ENCODE peak calls at places on chromosomes 5 and 9, in seven cellular contexts. Y, U, D, E, N, F and V are unnamed samples.

GRCh38 chr9:26685857-26686256 is 206.7 kb downstream of the CAAP1 start:
- DNase-seq in Y (no peak), U (no peak), D (no peak), E (no peak), N (no peak), F (no peak), V (no peak)

GRCh38 chr5:9375756-9376155 is 170.1 kb downstream of the SEMA5A start:
- DNase-seq in Y (no peak), U (no peak), D (no peak), E (no peak), N (no peak), F (no peak), V (no peak)

GRCh38 chr5:39013938-39014337 is 60.3 kb downstream of the RICTOR start:
- DNase-seq in Y (no peak), U (no peak), D (no peak), E (no peak), N (no peak), F (no peak), V (no peak)

GRCh38 chr5:82753374-82753773 is 323.8 kb downstream of the TMEM167A start:
- DNase-seq in Y (no peak), U (no peak), D (no peak), E (no peak), N (no peak), F (no peak), V (no peak)

GRCh38 chr9:98117984-98118639 is 910 bp downstream of the TRIM14 start:
- DNase-seq in Y (no peak), U (peak), D (peak), E (no peak), N (peak), F (peak), V (no peak)

GRCh38 chr5:16179511-16179935 is at the start of gene MARCHF11:
- DNase-seq in Y (no peak), U (no peak), D (no peak), E (no peak), N (no peak), F (peak), V (no peak)

GRCh38 chr9:3698531-3698930 is 172.7 kb upstream of the RFX3 start:
- DNase-seq in Y (no peak), U (no peak), D (no peak), E (no peak), N (no peak), F (no peak), V (no peak)

GRCh38 chr9:8400378-8400777 is 600.8 kb upstream of the DMAC1 start:
- DNase-seq in Y (no peak), U (no peak), D (no peak), E (no peak), N (no peak), F (no peak), V (no peak)

GRCh38 chr5:177105546-177106476 is 19.1 kb downstream of the FGFR4 start:
- DNase-seq in Y (no peak), U (no peak), D (no peak), E (no peak), N (no peak), F (no peak), V (no peak)

GRCh38 chr9:84170521-84171141 is 169.9 kb downstream of the SLC28A3 start:
- DNase-seq in Y (no peak), U (no peak), D (no peak), E (peak), N (peak), F (peak), V (peak)

GRCh38 chr9:23643656-23644258 is 182.3 kb downstream of the ELAVL2 start:
- DNase-seq in Y (no peak), U (no peak), D (no peak), E (no peak), N (no peak), F (no peak), V (no peak)

GRCh38 chr5:126972062-126972895 is 58.1 kb downstream of the MARCHF3 start:
- DNase-seq in Y (no peak), U (peak), D (peak), E (no peak), N (peak), F (no peak), V (no peak)

GRCh38 chr5:68970617-68971016 is 123.2 kb upstream of the SLC30A5 start:
- DNase-seq in Y (no peak), U (no peak), D (no peak), E (no peak), N (no peak), F (no peak), V (no peak)

GRCh38 chr5:56607551-56607950 is 207.8 kb upstream of the MAP3K1 start:
- DNase-seq in Y (no peak), U (no peak), D (no peak), E (no peak), N (no peak), F (no peak), V (no peak)

GRCh38 chr9:123282343-123283047 is 14.1 kb upstream of the STRBP start:
- DNase-seq in Y (no peak), U (no peak), D (no peak), E (peak), N (no peak), F (no peak), V (no peak)

GRCh38 chr5:134055015-134055414 is 50.2 kb upstream of the VDAC1 start:
- DNase-seq in Y (no peak), U (no peak), D (no peak), E (no peak), N (no peak), F (no peak), V (no peak)

GRCh38 chr5:120446068-120446492 is 18.0 kb upstream of the PRR16 start:
- DNase-seq in Y (no peak), U (no peak), D (no peak), E (no peak), N (no peak), F (no peak), V (no peak)

GRCh38 chr5:148202531-148203092 is at the start of gene SPINK6:
- DNase-seq in Y (no peak), U (no peak), D (no peak), E (no peak), N (no peak), F (no peak), V (no peak)

GRCh38 chr5:113489299-113489698 is 1.0 kb upstream of the MCC start:
- DNase-seq in Y (no peak), U (peak), D (peak), E (no peak), N (no peak), F (no peak), V (peak)

GRCh38 chr5:53607896-53608295 is 47.5 kb downstream of the NDUFS4 start:
- DNase-seq in Y (no peak), U (no peak), D (no peak), E (no peak), N (no peak), F (no peak), V (no peak)

GRCh38 chr5:58410441-58410840 is 49.4 kb downstream of the PLK2 start:
- DNase-seq in Y (no peak), U (no peak), D (no peak), E (no peak), N (no peak), F (no peak), V (no peak)

GRCh38 chr9:37283730-37284235 is 138.7 kb upstream of the GRHPR start:
- DNase-seq in Y (no peak), U (peak), D (no peak), E (no peak), N (no peak), F (peak), V (no peak)

GRCh38 chr9:124399999-124400940 is 15.0 kb downstream of the PSMB7 start:
- DNase-seq in Y (no peak), U (no peak), D (no peak), E (no peak), N (no peak), F (peak), V (no peak)

GRCh38 chr9:123637940-123638634 is 282.1 kb downstream of the CRB2 start:
- DNase-seq in Y (no peak), U (no peak), D (peak), E (no peak), N (no peak), F (no peak), V (no peak)

GRCh38 chr9:101737705-101738565 is 512 bp downstream of the GRIN3A start:
- DNase-seq in Y (no peak), U (peak), D (peak), E (no peak), N (no peak), F (peak), V (no peak)

GRCh38 chr5:178180141-178180863 is 6.9 kb downstream of the GMCL2 start:
- DNase-seq in Y (peak), U (no peak), D (no peak), E (no peak), N (no peak), F (peak), V (no peak)

GRCh38 chr9:128397831-128398230 is 22.8 kb upstream of the CERCAM start:
- DNase-seq in Y (no peak), U (no peak), D (no peak), E (no peak), N (no peak), F (no peak), V (no peak)

GRCh38 chr9:129353697-129354336 is 175.8 kb upstream of the IER5L start:
- DNase-seq in Y (no peak), U (no peak), D (no peak), E (no peak), N (no peak), F (no peak), V (no peak)

GRCh38 chr5:132237141-132237540 is 9.5 kb upstream of the P4HA2 start:
- DNase-seq in Y (no peak), U (no peak), D (no peak), E (peak), N (no peak), F (no peak), V (peak)
- TF ChIP-seq CTCF in Y (no peak), U (no peak), D (no peak), E (no peak), N (no peak), F (no peak), V (no peak)

GRCh38 chr5:20469390-20469789 is 481.4 kb upstream of the CDH18 start:
- DNase-seq in Y (no peak), U (no peak), D (no peak), E (no peak), N (no peak), F (no peak), V (no peak)
- TF ChIP-seq CTCF in Y (no peak), U (peak), D (no peak), E (no peak), N (no peak), F (peak), V (no peak)

GRCh38 chr5:87645241-87645640 is 232.5 kb upstream of the CCNH start:
- DNase-seq in Y (no peak), U (no peak), D (no peak), E (no peak), N (no peak), F (no peak), V (no peak)

GRCh38 chr5:87653242-87653641 is 240.5 kb upstream of the CCNH start:
- DNase-seq in Y (no peak), U (no peak), D (no peak), E (no peak), N (no peak), F (no peak), V (no peak)

GRCh38 chr5:87650284-87650683 is 237.6 kb upstream of the CCNH start:
- DNase-seq in Y (no peak), U (no peak), D (no peak), E (no peak), N (no peak), F (no peak), V (no peak)

GRCh38 chr5:87649455-87649854 is 236.7 kb upstream of the CCNH start:
- DNase-seq in Y (no peak), U (no peak), D (no peak), E (no peak), N (no peak), F (no peak), V (no peak)
- TF ChIP-seq CTCF in Y (no peak), U (no peak), D (no peak), E (no peak), N (no peak), F (no peak), V (no peak)

GRCh38 chr5:7851617-7852289 is 820 bp upstream of the CFAP90 start:
- DNase-seq in Y (no peak), U (no peak), D (peak), E (no peak), N (no peak), F (no peak), V (no peak)

GRCh38 chr5:7851240-7851592 is 283 bp upstream of the CFAP90 start:
- DNase-seq in Y (no peak), U (no peak), D (no peak), E (no peak), N (no peak), F (no peak), V (no peak)

GRCh38 chr5:7849531-7850240 is 1.2 kb downstream of the CFAP90 start:
- DNase-seq in Y (no peak), U (no peak), D (no peak), E (peak), N (no peak), F (peak), V (no peak)

GRCh38 chr5:7850241-7850532 is 746 bp downstream of the CFAP90 start:
- DNase-seq in Y (no peak), U (no peak), D (peak), E (no peak), N (no peak), F (no peak), V (no peak)

DNA sequence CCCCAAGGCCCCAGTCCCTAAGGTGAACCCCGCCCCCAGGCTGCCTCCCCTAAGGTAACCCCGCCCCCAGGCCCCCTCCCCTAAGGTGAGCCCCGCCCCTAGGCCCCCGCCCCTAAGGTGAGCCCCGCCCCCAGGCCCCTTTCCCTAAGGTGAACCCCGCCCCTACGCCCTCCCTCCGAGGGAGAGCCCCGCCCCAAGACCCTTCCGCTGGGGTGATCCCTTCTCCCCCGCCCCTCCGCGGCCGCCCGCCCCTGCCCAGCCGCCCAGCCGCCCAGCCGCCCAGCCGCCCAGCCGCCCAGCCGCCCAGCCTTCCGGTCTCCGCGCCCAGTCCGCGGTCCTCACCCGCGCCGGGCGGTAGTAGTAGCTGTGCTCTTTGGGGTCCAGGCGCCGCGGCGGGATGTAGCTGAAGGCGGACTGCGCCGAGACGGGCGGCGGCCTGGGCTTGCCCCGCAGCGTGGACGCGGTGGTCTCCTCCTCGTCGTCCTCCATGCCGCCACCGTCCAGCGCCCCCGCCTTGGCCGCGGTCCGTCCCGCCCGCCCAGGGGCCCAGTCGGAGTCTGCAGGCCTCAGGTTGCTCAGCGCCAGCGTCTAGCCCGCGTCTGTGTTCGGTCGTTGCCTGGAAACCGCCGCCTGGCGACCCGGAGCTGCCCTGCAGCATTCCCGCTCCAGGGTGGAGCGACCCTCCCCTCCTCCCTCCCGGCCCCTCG is at the start of gene CFAP90:
- DNase-seq in Y (no peak), U (no peak), D (peak), E (no peak), N (peak), F (peak), V (no peak)
- TF ChIP-seq CTCF in Y (peak), U (no peak), D (no peak), E (no peak), N (no peak), F (peak), V (peak)